ENCODE peak calls at places on chromosomes 1 and 21, in four cellular contexts. F, N, T and H are unnamed samples.
A peak's percentile ranks its signal among the peaks of the same experiment; 100 is the strongest.

GRCh38 chr1:231799363-231799986 is 172.9 kb downstream of the DISC1 start:
- DNase-seq in N (no peak), T (no peak), F (no peak), H (no peak)

GRCh38 chr21:37435120-37435519 is 68.5 kb downstream of the DYRK1A start:
- DNase-seq in T (peak; percentile 70), F (peak; percentile 65), N (peak; percentile 93), H (peak; percentile 52)

GRCh38 chr1:240524356-240525071 is 87.4 kb downstream of the GREM2 start:
- DNase-seq in T (no peak), N (no peak), F (no peak), H (no peak)

GRCh38 chr1:65114312-65114711 is 33.7 kb upstream of the AK4 start:
- DNase-seq in N (no peak), T (no peak), F (no peak), H (no peak)

GRCh38 chr21:42220138-42220701 is 1.3 kb downstream of the ABCG1 start:
- DNase-seq in N (peak; percentile 25), T (peak; percentile 75), F (peak; percentile 40), H (peak; percentile 67)

GRCh38 chr1:10540277-10541005 is 65.7 kb downstream of the PEX14 start:
- DNase-seq in T (no peak), F (no peak), N (peak; percentile 53), H (no peak)

GRCh38 chr1:231688989-231689388 is 62.4 kb downstream of the DISC1 start:
- DNase-seq in F (no peak), T (no peak), N (no peak), H (no peak)

GRCh38 chr1:10795305-10796021 is 983 bp downstream of the CASZ1 start:
- DNase-seq in F (peak; percentile 44), N (no peak), T (no peak), H (no peak)

GRCh38 chr1:25613091-25613490 is 3.5 kb upstream of the MAN1C1 start:
- DNase-seq in F (no peak), T (no peak), N (no peak), H (no peak)

GRCh38 chr1:25609921-25610320 is 6.7 kb upstream of the MAN1C1 start:
- DNase-seq in T (no peak), N (peak; percentile 43), F (no peak), H (no peak)

GRCh38 chr1:25611843-25612242 is 4.7 kb upstream of the MAN1C1 start:
- DNase-seq in T (no peak), F (no peak), N (no peak), H (no peak)

GRCh38 chr1:25612421-25612820 is 4.2 kb upstream of the MAN1C1 start:
- DNase-seq in N (no peak), T (no peak), F (no peak), H (no peak)

GRCh38 chr1:25610822-25611630 is 5.6 kb upstream of the MAN1C1 start:
- DNase-seq in T (no peak), F (no peak), N (peak; percentile 25), H (no peak)
- TF ChIP-seq CTCF in T (peak; percentile 48), F (no peak), N (peak; percentile 67), H (no peak)

GRCh38 chr1:2146836-2147517 is 47.6 kb downstream of the FAAP20 start:
- DNase-seq in T (no peak), N (no peak), F (no peak), H (no peak)
- TF ChIP-seq CTCF in T (no peak), N (no peak), F (no peak), H (no peak)

GRCh38 chr1:57423135-57424131 is at the start of gene DAB1:
- DNase-seq in T (no peak), F (peak; percentile 45), N (peak; percentile 15), H (no peak)

GRCh38 chr1:57421366-57421765 is 2.5 kb downstream of the DAB1 start:
- DNase-seq in F (no peak), N (peak; percentile 3), T (no peak), H (no peak)

GRCh38 chr1:57424231-57425027 is 569 bp upstream of the DAB1 start:
- DNase-seq in F (peak; percentile 71), N (peak; percentile 42), T (no peak), H (no peak)

DNA sequence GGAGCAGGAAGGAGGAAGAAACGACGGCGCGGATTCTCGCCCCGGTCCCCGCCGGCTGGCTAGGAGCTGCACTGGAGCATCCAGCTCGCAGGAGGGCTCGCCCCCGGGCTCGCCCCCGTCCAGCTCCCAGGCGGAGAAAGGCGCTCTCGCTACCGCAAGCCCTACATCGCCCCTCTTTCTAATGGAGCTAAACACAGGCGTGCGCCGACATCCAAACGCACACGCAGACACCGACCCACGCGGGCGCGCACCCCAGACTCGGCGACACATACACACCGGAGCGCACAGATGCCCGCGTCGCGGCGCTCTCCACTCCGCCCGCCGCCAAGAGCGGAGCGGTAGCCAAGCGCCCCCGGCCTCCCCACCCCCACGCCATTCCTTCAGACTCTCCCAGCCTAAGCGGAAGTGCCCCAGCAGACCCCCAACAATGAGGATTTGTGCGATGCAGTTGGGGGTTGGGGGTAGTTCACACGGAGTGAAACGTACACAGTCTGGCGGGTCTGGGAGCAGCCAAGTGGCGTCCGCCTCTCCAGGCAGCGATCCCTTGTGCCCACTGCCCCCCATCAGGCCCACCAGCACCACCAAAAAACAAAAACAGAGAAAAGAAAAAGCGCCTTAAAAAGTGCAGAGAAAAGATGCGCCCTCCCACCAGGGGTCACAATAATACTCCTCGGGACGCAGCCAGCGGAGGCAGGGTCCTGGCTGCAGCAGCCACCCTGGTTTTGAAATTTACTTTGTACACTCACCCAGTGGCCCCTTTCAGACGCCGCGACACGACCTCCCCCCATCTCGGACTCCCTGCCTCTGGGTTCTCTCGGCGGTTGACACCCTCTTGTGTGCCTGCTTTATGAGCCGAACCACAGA is 1.4 kb downstream of the DAB1 start:
- DNase-seq in F (peak; percentile 66), T (no peak), N (peak; percentile 36), H (no peak)
- TF ChIP-seq CTCF in F (no peak), T (peak; percentile 24), N (peak; percentile 36), H (no peak)

GRCh38 chr21:39932335-39932734 is 65.1 kb downstream of the PCP4 start:
- DNase-seq in F (no peak), N (no peak), T (no peak), H (no peak)
- TF ChIP-seq CTCF in F (no peak), N (no peak), T (no peak), H (no peak)